ENCODE peak calls at places on chromosomes 4 and X, in four cellular contexts. U is HEK293T, J is GM12878, H is WTC11. V is an unnamed sample.

GRCh38 chr4:109359040-109359646 is 56.7 kb upstream of the COL25A1 start:
- DNase-seq in U (no peak), J (peak; percentile 19), H (no peak), V (no peak)

GRCh38 chr4:131309628-131310027 is 1839.5 kb upstream of the PCDH10 start:
- DNase-seq in U (no peak), J (peak; percentile 11), H (no peak), V (no peak)

GRCh38 chr4:118834960-118835895 is 698 bp downstream of the SEC24D start:
- DNase-seq in U (peak; percentile 40), J (peak; percentile 62), H (peak; percentile 30), V (peak; percentile 56)

GRCh38 chr4:2177443-2178093 is 64.4 kb downstream of the HAUS3 start:
- DNase-seq in U (no peak), J (no peak), H (no peak), V (no peak)

GRCh38 chrX:104459796-104460195 is 106.2 kb upstream of the IL1RAPL2 start:
- DNase-seq in U (no peak), J (no peak), H (no peak), V (no peak)

GRCh38 chr4:94636004-94636403 is 121.8 kb upstream of the BMPR1B start:
- DNase-seq in U (no peak), J (no peak), H (no peak), V (no peak)

GRCh38 chrX:150548684-150549083 is 19.7 kb upstream of the MTM1 start:
- DNase-seq in U (no peak), J (no peak), H (no peak), V (no peak)

GRCh38 chrX:18428006-18428405 is 2.6 kb downstream of the CDKL5 start:
- DNase-seq in U (no peak), J (no peak), H (no peak), V (no peak)

GRCh38 chr4:52640808-52641595 is 18.1 kb downstream of the USP46 start:
- DNase-seq in U (no peak), J (no peak), H (no peak), V (peak; percentile 53)

GRCh38 chrX:104330966-104331365 is 76.2 kb upstream of the ESX1 start:
- DNase-seq in U (no peak), J (no peak), H (no peak), V (no peak)

GRCh38 chr4:173252024-173252935 is 81.9 kb downstream of the HMGB2 start:
- DNase-seq in U (peak; percentile 47), J (peak; percentile 68), H (peak; percentile 17), V (peak; percentile 99)

GRCh38 chr4:182492456-182492855 is 249.3 kb downstream of the TENM3 start:
- DNase-seq in U (no peak), J (no peak), H (no peak), V (no peak)

GRCh38 chrX:2502668-2503519 is 2.1 kb upstream of the DHRSX start:
- DNase-seq in U (no peak), J (no peak), H (no peak), V (no peak)

GRCh38 chr4:763922-764321 is 58.3 kb downstream of the PCGF3 start:
- DNase-seq in U (no peak), J (no peak), H (no peak), V (no peak)

GRCh38 chr4:768076-768475 is 57.9 kb downstream of the CPLX1 start:
- DNase-seq in U (no peak), J (no peak), H (no peak), V (no peak)

GRCh38 chr4:766559-767283 is 59.2 kb downstream of the CPLX1 start:
- DNase-seq in U (no peak), J (no peak), H (no peak), V (no peak)

GRCh38 chr4:764405-765169 is 59.0 kb downstream of the PCGF3 start:
- DNase-seq in U (no peak), J (no peak), H (no peak), V (no peak)

DNA sequence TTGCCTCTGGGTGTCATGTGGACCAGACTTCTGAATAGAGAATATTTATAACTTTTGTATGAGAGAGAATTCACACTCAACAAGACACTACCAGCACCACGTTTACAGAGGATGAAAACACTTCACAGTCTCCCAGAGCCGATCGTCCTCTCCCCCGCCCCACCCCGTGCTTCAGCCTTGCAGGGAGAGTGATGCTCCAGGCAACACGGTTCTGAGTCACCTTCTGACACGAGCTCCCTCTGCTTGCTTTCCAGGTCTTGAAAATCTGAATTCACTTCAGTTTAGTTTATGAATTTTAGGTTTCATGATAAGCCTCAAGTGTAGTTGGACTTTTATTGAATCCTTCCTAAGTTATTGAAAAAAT is 59.8 kb downstream of the CPLX1 start:
- DNase-seq in U (no peak), J (no peak), H (no peak), V (no peak)
- TF ChIP-seq SP1 in U (no peak), J (no peak), H (no peak), V (peak; percentile 19)

GRCh38 chrX:20530319-20530979 is 263.7 kb upstream of the RPS6KA3 start:
- DNase-seq in U (peak; percentile 62), J (peak; percentile 5), H (peak; percentile 55), V (peak; percentile 29)
- TF ChIP-seq SP1 in U (no peak), J (no peak), H (no peak), V (no peak)

GRCh38 chrX:119008122-119008744 is 33.8 kb downstream of the LONRF3 start:
- DNase-seq in U (peak; percentile 71), J (no peak), H (peak; percentile 44), V (no peak)
- TF ChIP-seq SP1 in U (no peak), J (no peak), H (no peak), V (no peak)

DNA sequence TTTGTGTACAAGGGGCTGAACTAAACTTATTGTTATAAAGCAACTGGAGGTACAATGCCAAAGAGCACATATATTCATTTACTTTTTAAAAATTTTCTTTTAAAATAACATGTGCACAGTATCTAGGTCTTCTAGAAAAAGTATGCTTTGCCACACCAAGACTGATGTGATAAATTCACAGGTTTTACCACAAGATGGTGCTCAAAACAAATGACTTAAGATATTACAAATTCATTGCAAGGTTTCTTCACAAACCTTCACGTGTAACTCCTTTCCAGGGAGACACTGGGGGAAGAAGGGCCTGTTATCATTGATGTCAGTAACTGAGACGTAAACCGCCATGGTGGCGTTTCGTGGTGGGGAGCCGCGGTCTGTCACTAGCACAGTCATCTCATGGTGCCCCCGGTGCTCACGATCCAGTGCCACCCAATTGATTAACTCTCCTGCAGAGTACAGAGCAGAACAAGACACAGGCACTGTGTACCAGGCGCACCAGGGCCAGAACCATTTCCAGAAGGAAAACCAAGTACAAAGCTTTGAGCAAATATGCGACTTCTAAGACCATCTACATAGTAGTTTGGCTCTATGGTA is 162.2 kb downstream of the DCHS2 start:
- DNase-seq in U (peak; percentile 24), J (no peak), H (no peak), V (no peak)
- TF ChIP-seq SP1 in U (no peak), J (no peak), H (no peak), V (no peak)

DNA sequence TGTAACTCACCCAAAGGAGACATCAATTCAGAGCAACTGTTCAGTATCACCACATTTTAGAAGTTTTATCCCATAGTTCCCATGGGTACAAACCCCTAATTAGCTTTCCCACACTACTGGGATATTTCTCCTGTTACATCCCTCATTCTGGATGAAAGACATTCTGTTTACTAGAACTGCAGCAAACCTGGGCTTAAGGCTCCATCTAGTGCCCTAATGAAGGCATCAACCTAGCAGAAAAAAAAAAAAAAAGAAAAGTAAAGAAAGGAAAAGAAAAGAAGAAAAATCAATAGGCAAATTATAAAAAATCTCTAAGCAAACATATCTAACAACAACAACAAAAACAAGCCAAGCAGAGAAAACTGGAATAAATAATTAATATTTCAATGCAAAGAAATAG is 133.7 kb upstream of the CPXCR1 start:
- DNase-seq in U (peak; percentile 7), J (no peak), H (no peak), V (no peak)
- TF ChIP-seq SP1 in U (no peak), J (no peak), H (no peak), V (no peak)

DNA sequence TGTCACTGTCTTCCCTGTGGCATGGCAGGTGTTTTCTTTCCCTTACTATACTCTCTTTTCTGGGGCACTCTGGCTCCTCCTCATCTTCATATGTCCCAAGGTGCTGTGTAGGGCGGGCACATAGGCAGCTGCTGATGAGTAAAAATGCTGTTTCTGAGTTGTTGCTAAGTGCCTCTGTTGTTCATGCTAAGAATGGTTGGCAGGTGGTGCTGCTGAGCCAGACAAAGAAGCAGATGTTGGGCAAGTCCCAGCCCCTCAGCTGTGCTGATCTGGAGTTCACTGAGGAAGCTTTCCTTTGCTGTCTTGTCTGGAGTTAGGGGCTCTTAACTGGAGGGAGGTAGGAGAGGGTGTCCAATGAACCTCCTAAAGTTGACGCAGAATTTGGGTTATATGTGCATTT is 40.6 kb downstream of the HADH start:
- DNase-seq in U (peak; percentile 43), J (no peak), H (peak; percentile 55), V (peak; percentile 16)
- TF ChIP-seq SP1 in U (no peak), J (no peak), H (no peak), V (no peak)

GRCh38 chr4:14386196-14386595 is 616.1 kb upstream of the CPEB2 start:
- DNase-seq in U (no peak), J (no peak), H (no peak), V (no peak)
- TF ChIP-seq SP1 in U (no peak), J (no peak), H (no peak), V (no peak)

DNA sequence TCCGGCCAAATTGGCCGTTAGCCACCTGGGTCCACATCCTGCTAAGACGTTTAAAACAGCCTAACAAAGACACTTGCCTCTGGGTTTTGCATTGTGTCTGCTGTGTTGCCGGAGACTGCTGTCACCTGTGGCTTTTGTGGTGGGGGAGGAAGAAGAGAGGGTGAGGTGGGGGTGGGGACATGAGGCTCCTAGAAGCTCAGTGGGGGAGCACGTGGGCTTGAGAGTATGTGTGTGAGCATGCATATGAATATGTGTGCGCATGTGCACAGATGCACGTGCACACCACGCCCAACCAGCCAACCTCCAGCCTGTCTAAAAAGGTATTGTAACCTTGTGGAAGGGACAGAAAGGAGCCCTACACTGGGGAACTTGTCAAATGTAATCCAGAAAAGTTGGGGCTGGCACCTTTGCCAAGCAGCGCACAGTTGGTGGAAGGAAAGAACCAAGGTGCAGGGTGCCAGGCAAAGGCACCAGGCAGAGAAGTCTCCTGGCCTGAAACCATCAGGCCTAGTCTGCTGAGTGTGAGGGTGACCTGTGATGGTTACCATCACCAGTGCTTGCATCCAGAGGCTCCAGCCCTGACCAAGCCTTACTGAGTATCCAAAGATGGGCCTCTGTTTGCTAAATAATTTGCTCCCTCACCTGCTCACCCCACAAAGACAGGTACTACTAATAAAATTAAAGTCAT is 10.1 kb upstream of the SASH3 start:
- DNase-seq in U (no peak), J (peak; percentile 73), H (no peak), V (no peak)
- TF ChIP-seq SP1 in U (no peak), J (peak; percentile 40), H (no peak), V (no peak)

GRCh38 chr4:13289391-13289790 is 194.7 kb downstream of the RAB28 start:
- DNase-seq in U (no peak), J (no peak), H (no peak), V (no peak)
- TF ChIP-seq SP1 in U (no peak), J (no peak), H (no peak), V (no peak)

DNA sequence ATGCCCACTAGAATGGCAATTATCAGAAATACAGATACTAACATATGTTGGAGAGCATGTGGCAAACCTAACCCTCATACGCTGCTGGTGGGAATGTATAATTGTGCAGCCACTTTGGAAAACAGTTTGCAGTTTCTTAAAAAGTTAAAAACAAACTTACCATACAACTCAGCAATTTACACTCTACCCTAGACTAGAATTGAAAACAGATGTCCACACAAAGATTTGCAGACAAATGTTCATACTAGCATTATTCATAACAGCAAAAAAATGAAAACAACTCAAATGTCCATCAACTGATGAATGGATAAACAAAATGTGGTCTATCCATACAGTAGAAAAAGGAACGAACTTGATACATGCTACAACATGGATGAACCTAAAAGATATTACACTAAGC is 64.4 kb downstream of the SLC9A7 start:
- DNase-seq in U (no peak), J (no peak), H (no peak), V (no peak)
- TF ChIP-seq SP1 in U (no peak), J (no peak), H (no peak), V (no peak)